ENCODE peak calls at places on chromosomes 7 and 10, in eight cellular contexts. One of them, this sample, is unnamed.

GRCh38 chr10:78457804-78458483 is 424.3 kb downstream of the RPS24 start:
- DNase-seq in GM18507: no peak
- DNase-seq in substantia nigra: no peak
- DNase-seq in NB4: no peak
- DNase-seq in IMR-90: peak; percentile 90
- DNase-seq in transverse colon: no peak
- DNase-seq in A549: peak; percentile 57
- DNase-seq in fibroblast of gingiva: no peak
- DNase-seq in this sample: no peak

GRCh38 chr7:49852619-49853462 is 79.4 kb downstream of the VWC2 start:
- DNase-seq in substantia nigra: no peak
- DNase-seq in NB4: peak; percentile 78
- DNase-seq in fibroblast of gingiva: peak; percentile 7
- DNase-seq in transverse colon: peak; percentile 24
- DNase-seq in A549: peak; percentile 34
- DNase-seq in IMR-90: peak; percentile 12
- DNase-seq in GM18507: peak; percentile 14
- DNase-seq in this sample: peak; percentile 74

GRCh38 chr7:43491984-43492383 is 90.9 kb upstream of the STK17A start:
- DNase-seq in NB4: no peak
- DNase-seq in IMR-90: peak; percentile 66
- DNase-seq in GM18507: no peak
- DNase-seq in transverse colon: no peak
- DNase-seq in substantia nigra: no peak
- DNase-seq in fibroblast of gingiva: peak; percentile 42
- DNase-seq in A549: no peak
- DNase-seq in this sample: no peak

GRCh38 chr7:145168879-145169278 is 333.0 kb upstream of the TPK1 start:
- DNase-seq in A549: no peak
- DNase-seq in fibroblast of gingiva: no peak
- DNase-seq in substantia nigra: no peak
- DNase-seq in transverse colon: no peak
- DNase-seq in NB4: no peak
- DNase-seq in IMR-90: no peak
- DNase-seq in GM18507: no peak
- DNase-seq in this sample: no peak

GRCh38 chr10:125049216-125049903 is 107.4 kb downstream of the ZRANB1 start:
- DNase-seq in A549: no peak
- DNase-seq in substantia nigra: no peak
- DNase-seq in fibroblast of gingiva: no peak
- DNase-seq in NB4: no peak
- DNase-seq in IMR-90: no peak
- DNase-seq in GM18507: no peak
- DNase-seq in transverse colon: no peak
- DNase-seq in this sample: no peak

GRCh38 chr7:45922810-45923209 is 1.7 kb upstream of the IGFBP3 start:
- DNase-seq in GM18507: no peak
- DNase-seq in transverse colon: no peak
- DNase-seq in A549: no peak
- DNase-seq in substantia nigra: no peak
- DNase-seq in NB4: no peak
- DNase-seq in IMR-90: no peak
- DNase-seq in fibroblast of gingiva: no peak
- DNase-seq in this sample: no peak

GRCh38 chr7:76346097-76346496 is 12.7 kb downstream of the YWHAG start:
- DNase-seq in GM18507: no peak
- DNase-seq in NB4: no peak
- DNase-seq in transverse colon: peak; percentile 59
- DNase-seq in substantia nigra: no peak
- DNase-seq in IMR-90: no peak
- DNase-seq in A549: no peak
- DNase-seq in fibroblast of gingiva: no peak
- DNase-seq in this sample: no peak

GRCh38 chr10:18368681-18369080 is 228.5 kb downstream of the CACNB2 start:
- DNase-seq in IMR-90: peak; percentile 77
- DNase-seq in GM18507: no peak
- DNase-seq in transverse colon: no peak
- DNase-seq in NB4: no peak
- DNase-seq in substantia nigra: no peak
- DNase-seq in A549: no peak
- DNase-seq in fibroblast of gingiva: peak; percentile 59
- DNase-seq in this sample: no peak

GRCh38 chr10:10235003-10235402 is 782.7 kb upstream of the CELF2 start:
- DNase-seq in NB4: no peak
- DNase-seq in IMR-90: no peak
- DNase-seq in A549: no peak
- DNase-seq in substantia nigra: no peak
- DNase-seq in fibroblast of gingiva: no peak
- DNase-seq in GM18507: no peak
- DNase-seq in transverse colon: no peak
- DNase-seq in this sample: no peak

GRCh38 chr7:74625446-74625845 is 32.1 kb upstream of the GTF2I start:
- DNase-seq in transverse colon: no peak
- DNase-seq in A549: no peak
- DNase-seq in substantia nigra: no peak
- DNase-seq in NB4: peak; percentile 65
- DNase-seq in IMR-90: peak; percentile 67
- DNase-seq in fibroblast of gingiva: peak; percentile 91
- DNase-seq in GM18507: no peak
- DNase-seq in this sample: no peak

GRCh38 chr7:143299840-143300239 is 11.7 kb downstream of the CASP2 start:
- DNase-seq in NB4: peak; percentile 78
- DNase-seq in substantia nigra: no peak
- DNase-seq in IMR-90: no peak
- DNase-seq in fibroblast of gingiva: no peak
- DNase-seq in transverse colon: peak; percentile 65
- DNase-seq in GM18507: no peak
- DNase-seq in A549: peak; percentile 58
- DNase-seq in this sample: no peak

GRCh38 chr10:33215154-33215553 is 119.3 kb downstream of the NRP1 start:
- DNase-seq in substantia nigra: no peak
- DNase-seq in GM18507: no peak
- DNase-seq in fibroblast of gingiva: peak; percentile 59
- DNase-seq in IMR-90: peak; percentile 77
- DNase-seq in transverse colon: no peak
- DNase-seq in NB4: no peak
- DNase-seq in A549: no peak
- DNase-seq in this sample: no peak

GRCh38 chr10:90130321-90131086 is 429.1 kb downstream of the KIF20B start:
- DNase-seq in transverse colon: no peak
- DNase-seq in IMR-90: no peak
- DNase-seq in GM18507: no peak
- DNase-seq in fibroblast of gingiva: no peak
- DNase-seq in A549: no peak
- DNase-seq in NB4: no peak
- DNase-seq in substantia nigra: no peak
- DNase-seq in this sample: no peak

GRCh38 chr10:86365346-86366032 is 1.1 kb downstream of the GRID1 start:
- DNase-seq in transverse colon: no peak
- DNase-seq in A549: no peak
- DNase-seq in GM18507: no peak
- DNase-seq in IMR-90: no peak
- DNase-seq in substantia nigra: no peak
- DNase-seq in fibroblast of gingiva: no peak
- DNase-seq in NB4: peak; percentile 35
- DNase-seq in this sample: peak; percentile 22

GRCh38 chr7:2214636-2215035 is 18.1 kb downstream of the MAD1L1 start:
- DNase-seq in transverse colon: no peak
- DNase-seq in IMR-90: no peak
- DNase-seq in GM18507: no peak
- DNase-seq in A549: no peak
- DNase-seq in substantia nigra: no peak
- DNase-seq in fibroblast of gingiva: no peak
- DNase-seq in NB4: no peak
- DNase-seq in this sample: peak; percentile 22

GRCh38 chr7:30412810-30413504 is 65.6 kb downstream of the NOD1 start:
- DNase-seq in fibroblast of gingiva: peak; percentile 76
- DNase-seq in NB4: peak; percentile 73
- DNase-seq in IMR-90: peak; percentile 83
- DNase-seq in substantia nigra: no peak
- DNase-seq in A549: peak; percentile 66
- DNase-seq in transverse colon: peak; percentile 32
- DNase-seq in GM18507: no peak
- DNase-seq in this sample: peak; percentile 72

GRCh38 chr10:51137741-51138529 is 63.6 kb downstream of the PRKG1 start:
- DNase-seq in IMR-90: peak; percentile 76
- DNase-seq in fibroblast of gingiva: peak; percentile 65
- DNase-seq in substantia nigra: no peak
- DNase-seq in transverse colon: no peak
- DNase-seq in NB4: no peak
- DNase-seq in GM18507: no peak
- DNase-seq in A549: no peak
- DNase-seq in this sample: no peak

GRCh38 chr10:44985175-44985681 is 6.6 kb upstream of the DEPP1 start:
- DNase-seq in transverse colon: no peak
- DNase-seq in substantia nigra: no peak
- DNase-seq in NB4: no peak
- DNase-seq in A549: no peak
- DNase-seq in IMR-90: peak; percentile 69
- DNase-seq in GM18507: no peak
- DNase-seq in fibroblast of gingiva: no peak
- DNase-seq in this sample: no peak